ENCODE peak calls at places on chromosomes 16 and 17, in four cellular contexts. C, W, R and S are unnamed samples.

GRCh38 chr16:54193656-54194007 is 93.0 kb downstream of the IRX3 start:
- DNase-seq in C (no peak), W (peak; percentile 81), R (peak; percentile 86), S (peak; percentile 39)

GRCh38 chr16:57756424-57757325 is 21.1 kb downstream of the KATNB1 start:
- DNase-seq in C (no peak), W (no peak), R (no peak), S (no peak)

GRCh38 chr17:22443061-22443460 is 750.7 kb downstream of the KCNJ18 start:
- DNase-seq in C (no peak), W (no peak), R (no peak), S (no peak)

GRCh38 chr17:835263-835662 is 53.1 kb downstream of the MRM3 start:
- DNase-seq in C (no peak), W (no peak), R (no peak), S (peak; percentile 100)

GRCh38 chr17:6506679-6507231 is 49.6 kb downstream of the PITPNM3 start:
- DNase-seq in C (no peak), W (peak; percentile 54), R (no peak), S (peak; percentile 49)

GRCh38 chr17:77436058-77436442 is 295.3 kb downstream of the SEC14L1 start:
- DNase-seq in C (no peak), W (no peak), R (no peak), S (peak; percentile 74)

GRCh38 chr17:66655861-66656260 is 179.1 kb upstream of the CACNG5 start:
- DNase-seq in C (peak; percentile 23), W (no peak), R (no peak), S (peak; percentile 84)

GRCh38 chr16:53968896-53969295 is 264.9 kb downstream of the FTO start:
- DNase-seq in C (no peak), W (no peak), R (no peak), S (no peak)

GRCh38 chr17:41869426-41869825 is 4.2 kb upstream of the KLHL11 start:
- DNase-seq in C (no peak), W (no peak), R (no peak), S (no peak)

GRCh38 chr16:76787394-76787793 is 403.6 kb upstream of the MON1B start:
- DNase-seq in C (no peak), W (no peak), R (no peak), S (no peak)

GRCh38 chr17:59401274-59401673 is 69.8 kb downstream of the YPEL2 start:
- DNase-seq in C (no peak), W (no peak), R (no peak), S (no peak)

GRCh38 chr17:42485680-42486079 is 27.0 kb downstream of the ATP6V0A1 start:
- DNase-seq in C (no peak), W (no peak), R (no peak), S (no peak)

GRCh38 chr16:88705746-88706287 is 391 bp downstream of the RNF166 start:
- DNase-seq in C (no peak), W (no peak), R (peak; percentile 51), S (no peak)

GRCh38 chr17:2138768-2139167 is 83.9 kb downstream of the HIC1 start:
- DNase-seq in C (no peak), W (no peak), R (peak; percentile 44), S (peak; percentile 30)

GRCh38 chr16:83652898-83653297 is 154.9 kb upstream of the HSBP1 start:
- DNase-seq in C (no peak), W (no peak), R (no peak), S (no peak)

GRCh38 chr16:65579050-65579449 is 457.2 kb upstream of the CDH11 start:
- DNase-seq in C (no peak), W (no peak), R (no peak), S (no peak)

GRCh38 chr16:72050769-72051464 is 3.4 kb upstream of the HP start:
- DNase-seq in C (no peak), W (no peak), R (no peak), S (no peak)

GRCh38 chr17:51422634-51423033 is 162.3 kb downstream of the UTP18 start:
- DNase-seq in C (no peak), W (no peak), R (no peak), S (no peak)